ENCODE peak calls at places on chromosomes 7 and 10, in eight cellular contexts. C, U, N, D, S, F, A and X are unnamed samples.

GRCh38 chr10:58201704-58202103 is 66.0 kb downstream of the IPMK start:
- DNase-seq in A (no peak), D (no peak), U (no peak), F (no peak), S (no peak), N (no peak), C (no peak), X (no peak)

GRCh38 chr10:117462424-117462792 is 80.1 kb upstream of the EMX2 start:
- DNase-seq in S (no peak), U (no peak), D (no peak), F (no peak), N (no peak), A (no peak), C (no peak), X (no peak)

GRCh38 chr10:114323023-114323422 is 81.3 kb downstream of the AFAP1L2 start:
- DNase-seq in S (no peak), D (no peak), N (no peak), A (no peak), U (no peak), F (no peak), C (no peak), X (no peak)

GRCh38 chr7:19619122-19619521 is 89.7 kb downstream of the POLR1F start:
- DNase-seq in A (no peak), N (no peak), S (no peak), C (no peak), D (no peak), F (no peak), U (no peak), X (no peak)

GRCh38 chr7:106737202-106737562 is 76.2 kb upstream of the CCDC71L start:
- DNase-seq in U (no peak), D (no peak), A (peak; percentile 41), N (peak; percentile 12), C (no peak), S (no peak), F (no peak), X (no peak)

GRCh38 chr10:79431891-79432831 is 13.3 kb downstream of the ZCCHC24 start:
- DNase-seq in U (no peak), F (no peak), D (no peak), N (no peak), C (no peak), S (no peak), A (no peak), X (no peak)

GRCh38 chr10:26841733-26842317 is 18.9 kb downstream of the ABI1 start:
- DNase-seq in S (no peak), A (no peak), U (no peak), N (no peak), C (no peak), F (no peak), D (no peak), X (no peak)

GRCh38 chr7:84162125-84162524 is 32.5 kb downstream of the SEMA3A start:
- DNase-seq in F (no peak), U (no peak), N (no peak), A (no peak), S (no peak), D (no peak), C (no peak), X (no peak)

GRCh38 chr10:43647576-43647975 is 1.1 kb downstream of the ZNF32 start:
- DNase-seq in U (no peak), S (no peak), D (no peak), F (no peak), C (no peak), N (no peak), A (no peak), X (no peak)

GRCh38 chr10:26438534-26439269 is 561 bp downstream of the APBB1IP start:
- DNase-seq in N (no peak), U (peak; percentile 76), A (no peak), D (no peak), S (peak; percentile 75), C (no peak), F (peak; percentile 82), X (peak; percentile 76)

GRCh38 chr10:109259293-109259692 is 664.0 kb downstream of the XPNPEP1 start:
- DNase-seq in U (no peak), N (no peak), A (peak; percentile 53), S (no peak), C (no peak), D (no peak), F (no peak), X (no peak)

GRCh38 chr7:69597278-69598076 is 798 bp upstream of the AUTS2 start:
- DNase-seq in C (peak; percentile 80), N (no peak), U (peak; percentile 77), S (peak; percentile 59), D (peak; percentile 58), F (peak; percentile 64), A (no peak), X (peak; percentile 49)

GRCh38 chr7:111756687-111757178 is 194.4 kb upstream of the IMMP2L start:
- DNase-seq in N (no peak), F (peak; percentile 59), U (peak; percentile 71), A (peak; percentile 61), D (no peak), C (no peak), S (no peak), X (no peak)

GRCh38 chr7:95549818-95550529 is 46.3 kb downstream of the PDK4 start:
- DNase-seq in D (peak; percentile 16), A (peak; percentile 79), N (peak; percentile 85), S (no peak), U (peak; percentile 79), C (no peak), F (peak; percentile 89), X (peak; percentile 13)

GRCh38 chr10:49082767-49083166 is 32.6 kb downstream of the VSTM4 start:
- DNase-seq in N (no peak), S (no peak), U (no peak), C (no peak), F (no peak), D (no peak), A (no peak), X (no peak)

GRCh38 chr7:158431941-158432347 is 155.7 kb downstream of the PTPRN2 start:
- DNase-seq in F (peak; percentile 66), U (no peak), C (no peak), N (peak; percentile 85), A (peak; percentile 11), D (peak; percentile 3), S (no peak), X (no peak)

GRCh38 chr10:110414563-110415309 is 83.0 kb upstream of the DUSP5 start:
- DNase-seq in C (no peak), A (no peak), D (no peak), F (no peak), N (peak; percentile 91), S (peak; percentile 89), U (no peak), X (peak; percentile 78)

GRCh38 chr7:85750454-85750949 is 563.6 kb upstream of the SEMA3D start:
- DNase-seq in F (no peak), S (peak; percentile 9), N (peak; percentile 24), D (peak; percentile 56), U (no peak), A (peak; percentile 10), C (no peak), X (peak; percentile 41)

GRCh38 chr7:128869944-128870285 is 7.3 kb downstream of the ATP6V1F start:
- DNase-seq in U (no peak), F (no peak), D (no peak), A (no peak), S (no peak), C (no peak), N (no peak), X (no peak)

GRCh38 chr7:5701085-5701914 is 80.2 kb downstream of the RNF216 start:
- DNase-seq in C (no peak), F (no peak), U (no peak), S (peak; percentile 63), A (no peak), N (no peak), D (no peak), X (peak; percentile 57)

DNA sequence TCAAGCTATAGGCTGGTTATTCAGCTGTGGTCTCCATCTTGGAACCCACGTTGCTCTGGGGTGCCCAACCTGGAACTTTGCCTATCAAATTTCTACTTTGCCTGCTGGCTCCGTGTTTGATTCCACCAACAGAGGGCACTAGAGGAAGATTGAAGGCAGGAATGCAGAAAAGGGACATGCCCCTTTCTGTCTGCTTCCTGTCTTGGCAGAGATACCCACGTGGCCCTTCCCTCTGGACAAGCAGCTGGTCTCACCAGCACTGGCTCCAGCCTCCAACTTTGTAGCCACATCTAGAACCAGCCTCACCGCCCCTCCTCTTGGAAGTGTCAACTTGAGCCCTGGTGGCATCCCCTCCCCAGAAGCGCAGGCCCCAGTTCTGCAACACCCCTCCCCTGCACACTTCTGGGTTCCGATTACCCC is 52.1 kb upstream of the ZNF438 start:
- DNase-seq in C (no peak), A (no peak), F (peak; percentile 53), U (no peak), D (peak; percentile 59), N (peak; percentile 37), S (peak; percentile 23), X (peak; percentile 50)
- TF ChIP-seq CTCF in C (peak; percentile 66), A (peak; percentile 33), F (peak; percentile 53), U (peak; percentile 54), D (peak; percentile 61), N (no peak), S (peak; percentile 51), X (peak; percentile 15)

DNA sequence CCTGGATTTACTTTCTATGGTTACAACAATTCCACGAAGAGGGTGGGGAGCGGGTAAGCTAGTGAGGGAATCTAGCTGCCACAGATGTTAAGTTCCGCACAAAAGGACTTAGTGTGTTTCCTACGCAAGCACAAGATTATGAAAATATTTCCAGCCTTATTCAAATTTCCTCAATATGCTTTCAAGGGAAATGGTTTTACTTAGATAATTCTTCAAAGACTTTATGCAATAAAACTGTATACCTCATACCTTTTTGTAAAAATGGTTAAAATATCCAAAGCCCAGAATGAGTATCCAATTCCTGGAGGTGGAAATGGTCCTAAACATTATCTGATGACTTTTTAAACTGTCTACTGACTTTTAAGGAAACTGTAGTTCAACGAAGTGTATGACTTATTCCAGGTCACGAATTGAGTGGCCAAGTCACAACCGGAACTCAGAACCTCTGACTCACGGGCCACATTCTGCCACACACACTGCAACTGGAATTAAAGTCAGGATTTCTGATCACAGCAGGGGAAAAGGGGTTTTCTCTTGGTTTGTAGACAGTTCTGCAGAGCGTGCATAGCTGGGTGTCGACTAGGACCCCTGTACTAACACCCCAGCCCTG is 20.2 kb upstream of the INSIG1 start:
- DNase-seq in S (no peak), C (no peak), F (no peak), D (no peak), A (no peak), U (no peak), N (no peak), X (no peak)
- TF ChIP-seq CTCF in S (no peak), C (no peak), F (no peak), D (no peak), A (no peak), U (no peak), N (no peak), X (no peak)

GRCh38 chr10:95208702-95209391 is 14.8 kb downstream of the ACSM6 start:
- DNase-seq in N (peak; percentile 51), F (no peak), C (no peak), D (no peak), U (no peak), A (no peak), S (no peak), X (no peak)
- TF ChIP-seq CTCF in N (peak; percentile 59), F (peak; percentile 31), C (peak; percentile 66), D (no peak), U (peak; percentile 49), A (no peak), S (peak; percentile 24), X (no peak)

GRCh38 chr7:153430931-153431330 is 621.3 kb upstream of the DPP6 start:
- DNase-seq in D (no peak), C (no peak), A (no peak), S (no peak), F (no peak), U (no peak), N (no peak), X (no peak)

GRCh38 chr7:153433223-153433622 is 619.0 kb upstream of the DPP6 start:
- DNase-seq in U (no peak), D (no peak), F (no peak), A (no peak), S (no peak), N (no peak), C (no peak), X (no peak)

GRCh38 chr7:153432056-153432455 is 620.1 kb upstream of the DPP6 start:
- DNase-seq in N (no peak), F (no peak), S (no peak), D (no peak), C (no peak), A (no peak), U (no peak), X (no peak)
- TF ChIP-seq CTCF in N (no peak), F (peak; percentile 8), S (no peak), D (no peak), C (no peak), A (no peak), U (no peak), X (no peak)